ENCODE peak calls at places on chromosome 19, in six cellular contexts. H is stimulated activated CD4-positive, alpha-beta T cell treated with anti-CD3 and anti-CD28 coated beads, Interleukin-12 subunit alpha, Interleukin-12 subunit beta, amount 100 ng/mL, for 4 hours; A is activated CD4-positive, alpha-beta T cell treated with anti-CD3 and anti-CD28 coated beads for 4 hours; W is lung microvascular endothelial cell; U is activated T-cell treated with anti-CD3 and anti-CD28 coated beads, Interleukin-2, amount 50 U/mL, for 72 hours; Z is NCI-H1048. P is an unnamed sample.

GRCh38 chr19:32638625-32639024 is 36.4 kb downstream of the ANKRD27 start:
- DNase-seq in H (no peak), A (no peak), W (no peak), U (no peak), Z (no peak), P (no peak)

GRCh38 chr19:2544576-2545415 is 68.9 kb downstream of the GADD45B start:
- DNase-seq in H (no peak), A (no peak), W (no peak), U (no peak), Z (no peak), P (no peak)

GRCh38 chr19:10379880-10380310 is 477 bp downstream of the TYK2 start:
- DNase-seq in H (no peak), A (no peak), W (no peak), U (no peak), Z (no peak), P (no peak)

GRCh38 chr19:34173145-34173956 is 1.0 kb downstream of the LSM14A start:
- DNase-seq in H (peak), A (peak), W (peak), U (peak), Z (peak), P (no peak)

GRCh38 chr19:56167064-56167578 is 8.7 kb upstream of the GALP start:
- DNase-seq in H (no peak), A (no peak), W (peak), U (no peak), Z (no peak), P (no peak)

GRCh38 chr19:44640518-44640917 is 3.2 kb upstream of the PVR start:
- DNase-seq in H (no peak), A (no peak), W (peak), U (no peak), Z (no peak), P (no peak)

GRCh38 chr19:44943801-44944249 is 1.8 kb downstream of the APOC4 start:
- DNase-seq in H (no peak), A (no peak), W (peak), U (no peak), Z (no peak), P (no peak)

GRCh38 chr19:41364546-41365391 is 820 bp upstream of the B9D2 start:
- DNase-seq in H (no peak), A (no peak), W (no peak), U (no peak), Z (no peak), P (no peak)

P was measured in activated CD8-positive, alpha-beta memory T cell treated with anti-CD3 and anti-CD28 coated beads, Interleukin-2, amount 50 U/mL, for 4 hours.